ENCODE peak calls at places on chromosomes 16 and 17, in six cellular contexts. K is AG08395; Y is NCI-H1694 treated with DMSO at 0.1 percent for 48 hours; B is ELR; W is thoracic aorta; S is stimulated activated CD8-positive, alpha-beta memory T cell treated with anti-CD3 and anti-CD28 coated beads, Interleukin-2, amount 100 ng/mL, for 1 hour. N is an unnamed sample.

GRCh38 chr16:68972720-68973119 is 129.4 kb downstream of the TANGO6 start:
- DNase-seq in K (peak), Y (peak), B (peak), W (no peak), S (no peak), N (peak)

GRCh38 chr17:65366102-65366844 is 195.2 kb downstream of the AXIN2 start:
- DNase-seq in K (no peak), Y (no peak), B (no peak), W (no peak), S (no peak), N (no peak)

GRCh38 chr17:50130778-50131317 is 888 bp upstream of the SAMD14 start:
- DNase-seq in K (no peak), Y (no peak), B (no peak), W (no peak), S (no peak), N (peak)

GRCh38 chr16:28157768-28158535 is 53.8 kb downstream of the XPO6 start:
- DNase-seq in K (peak), Y (no peak), B (no peak), W (no peak), S (no peak), N (no peak)

GRCh38 chr17:83062818-83063671 is 16.4 kb upstream of the METRNL start:
- DNase-seq in K (no peak), Y (no peak), B (no peak), W (peak), S (no peak), N (no peak)

GRCh38 chr17:30433514-30433913 is 43.7 kb upstream of the GOSR1 start:
- DNase-seq in K (peak), Y (no peak), B (peak), W (no peak), S (no peak), N (no peak)

GRCh38 chr16:50160495-50161164 is 7.5 kb downstream of the TENT4B start:
- DNase-seq in K (peak), Y (no peak), B (no peak), W (no peak), S (no peak), N (peak)

GRCh38 chr17:38751803-38752118 is 780 bp upstream of the PSMB3 start:
- DNase-seq in K (peak), Y (peak), B (peak), W (no peak), S (peak), N (peak)

GRCh38 chr17:15886804-15887203 is 58.1 kb upstream of the ADORA2B start:
- DNase-seq in K (no peak), Y (no peak), B (no peak), W (no peak), S (no peak), N (no peak)

GRCh38 chr17:72342582-72343527 is 222.0 kb downstream of the SOX9 start:
- DNase-seq in K (no peak), Y (no peak), B (no peak), W (no peak), S (no peak), N (peak)

GRCh38 chr17:55144518-55144917 is 120.2 kb upstream of the HLF start:
- DNase-seq in K (no peak), Y (no peak), B (no peak), W (no peak), S (no peak), N (peak)

GRCh38 chr17:77366206-77366557 is 225.4 kb downstream of the SEC14L1 start:
- DNase-seq in K (no peak), Y (peak), B (no peak), W (no peak), S (no peak), N (peak)

GRCh38 chr17:71438631-71439146 is 682.1 kb upstream of the SOX9 start:
- DNase-seq in K (peak), Y (peak), B (peak), W (no peak), S (no peak), N (no peak)

GRCh38 chr16:69644790-69645189 is 79.0 kb downstream of the NFAT5 start:
- DNase-seq in K (no peak), Y (no peak), B (no peak), W (no peak), S (no peak), N (no peak)

GRCh38 chr17:17061516-17061915 is 19.3 kb downstream of the MPRIP start:
- DNase-seq in K (no peak), Y (no peak), B (no peak), W (no peak), S (no peak), N (no peak)

GRCh38 chr17:38568274-38568673 is 37.5 kb downstream of the SRCIN1 start:
- DNase-seq in K (no peak), Y (no peak), B (no peak), W (no peak), S (no peak), N (no peak)

GRCh38 chr16:82043680-82044584 is 8.9 kb downstream of the HSD17B2 start:
- DNase-seq in K (peak), Y (no peak), B (peak), W (no peak), S (no peak), N (no peak)

GRCh38 chr17:70871180-70871818 is 702.0 kb downstream of the KCNJ2 start:
- DNase-seq in K (no peak), Y (peak), B (no peak), W (no peak), S (no peak), N (no peak)

GRCh38 chr17:56114469-56114868 is 38.8 kb upstream of the ANKFN1 start:
- DNase-seq in K (no peak), Y (no peak), B (no peak), W (no peak), S (no peak), N (no peak)